ENCODE peak calls at places on chromosomes 1 and 21, in eight cellular contexts. T is GM23248; I is A549; D is aorta; E is uterus; G is mesenchymal stem cell; J is colonic mucosa; Y is effector memory CD4-positive, alpha-beta T cell. P is an unnamed sample.

GRCh38 chr1:30106125-30106524 is 617.3 kb downstream of the MATN1 start:
- DNase-seq in T (peak; percentile 57), I (peak; percentile 21), D (no peak), E (peak; percentile 25), G (peak; percentile 37), J (no peak), Y (no peak), P (no peak)

GRCh38 chr1:111948209-111949131 is 41.0 kb downstream of the KCND3 start:
- DNase-seq in T (peak; percentile 66), I (no peak), D (peak; percentile 53), E (peak; percentile 69), G (no peak), J (peak; percentile 20), Y (no peak), P (no peak)

GRCh38 chr1:84406209-84406917 is 8.1 kb downstream of the DNASE2B start:
- DNase-seq in T (peak; percentile 61), I (peak; percentile 29), D (no peak), E (no peak), G (no peak), J (peak; percentile 68), Y (no peak), P (no peak)

GRCh38 chr1:157377216-157377821 is 175.0 kb downstream of the FCRL5 start:
- DNase-seq in T (peak; percentile 63), I (peak; percentile 44), D (no peak), E (no peak), G (peak; percentile 58), J (peak; percentile 56), Y (no peak), P (no peak)

GRCh38 chr1:39409055-39409816 is 82.2 kb upstream of the BMP8A start:
- DNase-seq in T (peak; percentile 77), I (peak; percentile 21), D (peak; percentile 72), E (peak; percentile 51), G (peak; percentile 76), J (peak; percentile 57), Y (peak; percentile 11), P (no peak)

GRCh38 chr1:16630661-16631247 is 17.4 kb upstream of the NBPF1 start:
- DNase-seq in T (no peak), I (no peak), D (peak; percentile 56), E (peak; percentile 23), G (no peak), J (peak; percentile 32), Y (no peak), P (no peak)

GRCh38 chr1:81806432-81806770 is 5.7 kb downstream of the ADGRL2 start:
- DNase-seq in T (no peak), I (no peak), D (no peak), E (no peak), G (no peak), J (no peak), Y (no peak), P (no peak)

GRCh38 chr1:40944326-40944725 is 35.2 kb upstream of the CTPS1 start:
- DNase-seq in T (peak; percentile 26), I (peak; percentile 80), D (no peak), E (peak; percentile 44), G (peak; percentile 89), J (no peak), Y (no peak), P (no peak)

GRCh38 chr1:53276902-53277281 is 38.6 kb upstream of the MAGOH start:
- DNase-seq in T (no peak), I (no peak), D (no peak), E (no peak), G (no peak), J (no peak), Y (no peak), P (no peak)

GRCh38 chr1:217522280-217522679 is 108.6 kb downstream of the GPATCH2 start:
- DNase-seq in T (no peak), I (peak; percentile 14), D (no peak), E (no peak), G (no peak), J (no peak), Y (no peak), P (no peak)

GRCh38 chr1:164721037-164721496 is 162.1 kb downstream of the PBX1 start:
- DNase-seq in T (no peak), I (no peak), D (no peak), E (no peak), G (peak; percentile 33), J (no peak), Y (no peak), P (no peak)

GRCh38 chr1:164723296-164723731 is 164.3 kb downstream of the PBX1 start:
- DNase-seq in T (no peak), I (no peak), D (no peak), E (no peak), G (no peak), J (no peak), Y (no peak), P (no peak)

GRCh38 chr1:164719676-164720075 is 160.7 kb downstream of the PBX1 start:
- DNase-seq in T (no peak), I (no peak), D (no peak), E (no peak), G (no peak), J (no peak), Y (no peak), P (no peak)

GRCh38 chr1:164718821-164719220 is 159.8 kb downstream of the PBX1 start:
- DNase-seq in T (peak; percentile 70), I (no peak), D (no peak), E (no peak), G (no peak), J (no peak), Y (no peak), P (no peak)

GRCh38 chr1:164720329-164721036 is 161.5 kb downstream of the PBX1 start:
- DNase-seq in T (no peak), I (no peak), D (no peak), E (no peak), G (no peak), J (no peak), Y (no peak), P (no peak)
- H3K4me1 ChIP-seq in T (peaks cover 51% of the 10 kb centered on the region), I (peaks cover 35% of the 10 kb centered on the region), D (peaks cover 23% of the 10 kb centered on the region), E (peaks cover 11% of the 10 kb centered on the region), G (peaks cover 8% of the 10 kb centered on the region), J (no peaks in the 10 kb centered on the region), Y (no peaks in the 10 kb centered on the region), P (no peaks in the 10 kb centered on the region)

GRCh38 chr21:9758888-9759287 is 762.5 kb upstream of the TPTE start:
- DNase-seq in T (no peak), I (no peak), D (no peak), E (no peak), G (no peak), J (no peak), Y (no peak), P (no peak)

GRCh38 chr21:9753943-9754342 is 767.4 kb upstream of the TPTE start:
- DNase-seq in T (no peak), I (no peak), D (no peak), E (no peak), G (no peak), J (no peak), Y (no peak), P (no peak)

GRCh38 chr21:9755611-9756010 is 765.8 kb upstream of the TPTE start:
- DNase-seq in T (no peak), I (no peak), D (no peak), E (no peak), G (no peak), J (no peak), Y (no peak), P (no peak)

GRCh38 chr21:9758141-9758540 is 763.2 kb upstream of the TPTE start:
- DNase-seq in T (no peak), I (no peak), D (no peak), E (no peak), G (no peak), J (no peak), Y (no peak), P (no peak)

DNA sequence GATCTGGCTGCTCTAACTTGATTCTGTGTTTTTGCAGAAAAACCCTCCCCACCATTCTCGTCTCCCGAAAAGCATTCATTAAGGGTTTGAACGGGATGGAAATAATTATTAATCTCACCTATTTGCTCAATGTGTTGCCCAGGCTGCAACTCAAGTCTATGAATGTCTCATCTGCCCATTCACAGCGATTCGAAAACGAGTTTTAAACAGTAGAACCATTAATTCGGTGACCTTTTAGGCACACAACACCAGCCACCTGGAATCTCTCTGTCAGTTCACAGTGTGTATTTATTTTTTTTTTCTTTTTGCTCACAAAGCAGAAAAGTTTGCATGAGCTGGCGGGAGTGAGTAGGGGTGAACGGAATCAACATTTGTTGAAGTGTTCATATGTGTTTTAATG is 764.7 kb upstream of the TPTE start:
- DNase-seq in T (no peak), I (no peak), D (no peak), E (no peak), G (no peak), J (no peak), Y (no peak), P (no peak)
- H3K9me3 ChIP-seq in T (peaks cover 7% of the 10 kb centered on the region), I (no peaks in the 10 kb centered on the region), D (no peaks in the 10 kb centered on the region), E (no peaks in the 10 kb centered on the region), G (peaks cover 17% of the 10 kb centered on the region), J (peaks cover 13% of the 10 kb centered on the region), Y (peaks cover 5% of the 10 kb centered on the region), P (no peaks in the 10 kb centered on the region)

DNA sequence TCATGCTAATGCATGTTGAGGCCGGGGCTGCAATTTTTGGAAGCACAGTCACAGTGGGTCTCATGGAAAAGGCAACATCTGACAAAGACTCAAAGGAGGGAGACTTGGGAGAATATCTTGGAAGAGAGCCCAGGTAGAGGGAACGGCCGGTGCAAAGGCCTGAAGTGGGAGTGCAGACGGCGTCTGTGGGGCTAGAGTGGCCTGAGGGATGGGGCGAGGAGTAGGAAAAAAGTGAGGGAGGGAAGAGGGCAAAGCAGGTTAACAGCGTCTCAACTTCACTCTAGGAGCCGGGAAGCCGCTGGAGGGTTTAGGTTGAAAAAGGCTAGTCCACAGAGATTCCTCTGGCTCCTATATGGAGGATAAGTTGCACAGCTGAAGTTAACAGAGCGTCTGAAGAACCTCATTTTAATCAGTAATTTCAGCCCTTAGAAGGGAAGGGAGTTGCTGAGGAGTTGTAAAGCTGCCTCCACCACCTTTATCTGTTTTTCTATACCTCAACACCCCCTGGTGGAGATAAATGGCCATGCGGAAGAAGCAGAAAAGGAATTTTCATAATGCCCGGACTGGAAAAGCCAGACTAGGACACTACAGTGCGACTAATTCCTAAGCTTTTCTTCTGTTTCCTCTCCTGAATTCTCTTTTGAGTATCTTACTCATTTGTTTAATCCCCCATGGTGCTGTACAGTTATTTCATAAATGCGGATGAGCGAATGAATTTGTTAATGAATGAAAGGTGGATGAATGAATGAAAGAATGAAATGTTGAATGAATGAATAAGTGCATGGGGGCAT is 78.7 kb upstream of the ZNF281 start:
- DNase-seq in T (peak; percentile 89), I (peak; percentile 84), D (no peak), E (peak; percentile 24), G (peak; percentile 79), J (peak; percentile 68), Y (peak; percentile 30), P (peak; percentile 33)
- H3K4me1 ChIP-seq in T (peaks cover 13% of the 10 kb centered on the region), I (peaks cover 63% of the 10 kb centered on the region), D (no peaks in the 10 kb centered on the region), E (no peaks in the 10 kb centered on the region), G (peaks cover 14% of the 10 kb centered on the region), J (no peaks in the 10 kb centered on the region), Y (no peaks in the 10 kb centered on the region), P (no peaks in the 10 kb centered on the region)

GRCh38 chr1:115883240-115883639 is 42.3 kb upstream of the NHLH2 start:
- DNase-seq in T (no peak), I (no peak), D (no peak), E (no peak), G (no peak), J (no peak), Y (no peak), P (no peak)
- H3K9me3 ChIP-seq in T (no peaks in the 10 kb centered on the region), I (no peaks in the 10 kb centered on the region), D (no peaks in the 10 kb centered on the region), E (no peaks in the 10 kb centered on the region), G (no peaks in the 10 kb centered on the region), J (no peaks in the 10 kb centered on the region), Y (no peaks in the 10 kb centered on the region), P (no peaks in the 10 kb centered on the region)

GRCh38 chr1:25746299-25747045 is 53.5 kb upstream of the SELENON start:
- DNase-seq in T (no peak), I (no peak), D (no peak), E (no peak), G (no peak), J (no peak), Y (no peak), P (no peak)
- H3K4me1 ChIP-seq in T (peaks cover 8% of the 10 kb centered on the region), I (no peaks in the 10 kb centered on the region), D (no peaks in the 10 kb centered on the region), E (peaks cover 12% of the 10 kb centered on the region), G (peaks cover 9% of the 10 kb centered on the region), J (no peaks in the 10 kb centered on the region), Y (no peaks in the 10 kb centered on the region), P (no peaks in the 10 kb centered on the region)

GRCh38 chr1:208059328-208060017 is 148.5 kb upstream of the CD34 start:
- DNase-seq in T (no peak), I (no peak), D (no peak), E (no peak), G (no peak), J (no peak), Y (no peak), P (no peak)
- H3K9me3 ChIP-seq in T (no peaks in the 10 kb centered on the region), I (no peaks in the 10 kb centered on the region), D (no peaks in the 10 kb centered on the region), E (no peaks in the 10 kb centered on the region), G (no peaks in the 10 kb centered on the region), J (no peaks in the 10 kb centered on the region), Y (no peaks in the 10 kb centered on the region), P (no peaks in the 10 kb centered on the region)

P was measured in CD8-positive, alpha-beta memory T cell.